ENCODE peak calls at places on chromosomes 6 and 20, in nine cellular contexts. P is fibroblast of the aortic adventitia; V is germinal center; E is H54; H is fibroblast of pulmonary artery; J is dorsolateral prefrontal cortex; B is cardiac muscle cell; O is naive thymus-derived CD8-positive, alpha-beta T cell; C is tibial nerve. X is an unnamed sample.

GRCh38 chr6:51608383-51608782 is 479.0 kb downstream of the PKHD1 start:
- DNase-seq in B (no peak), E (no peak), J (no peak), H (no peak), P (no peak), C (no peak), O (no peak), V (no peak), X (no peak)

GRCh38 chr20:33465536-33466302 is 22.2 kb upstream of the SNTA1 start:
- DNase-seq in C (no peak), J (peak), O (no peak), V (no peak), P (no peak), B (no peak), E (no peak), H (no peak), X (no peak)

GRCh38 chr6:112881828-112882227 is 534.7 kb downstream of the RFPL4B start:
- DNase-seq in C (no peak), E (no peak), P (peak), O (no peak), J (no peak), B (no peak), V (no peak), H (no peak), X (no peak)

GRCh38 chr20:7285918-7286556 is 518.6 kb downstream of the BMP2 start:
- DNase-seq in E (peak), J (peak), O (no peak), V (no peak), H (peak), C (peak), P (peak), B (peak), X (peak)

GRCh38 chr20:53903652-53903987 is 166.8 kb downstream of the BCAS1 start:
- DNase-seq in V (no peak), E (no peak), B (no peak), O (no peak), C (no peak), P (peak), J (no peak), H (no peak), X (no peak)

GRCh38 chr6:56581561-56581960 is 61.1 kb downstream of the DST start:
- DNase-seq in J (no peak), H (peak), C (no peak), P (no peak), B (no peak), O (no peak), V (no peak), E (no peak), X (no peak)

GRCh38 chr20:19672498-19672897 is 85.6 kb upstream of the RIN2 start:
- DNase-seq in B (no peak), C (no peak), P (no peak), H (no peak), V (no peak), J (no peak), E (no peak), O (no peak), X (no peak)

GRCh38 chr6:36245572-36246031 is 24.3 kb upstream of the PNPLA1 start:
- DNase-seq in P (no peak), O (peak), J (no peak), E (no peak), V (peak), C (no peak), H (no peak), B (no peak), X (no peak)

GRCh38 chr6:96787846-96788580 is 49.3 kb downstream of the GPR63 start:
- DNase-seq in C (no peak), P (no peak), V (no peak), H (no peak), B (no peak), J (no peak), O (no peak), E (no peak), X (no peak)

GRCh38 chr6:26022166-26022510 is 59.5 kb downstream of the TRIM38 start:
- DNase-seq in C (peak), P (peak), B (peak), J (peak), E (no peak), O (no peak), H (peak), V (peak), X (peak)

GRCh38 chr6:79570129-79570801 is 33.0 kb upstream of the LCA5 start:
- DNase-seq in B (peak), H (peak), P (peak), J (peak), E (peak), O (no peak), C (no peak), V (no peak), X (peak)

GRCh38 chr6:13425971-13426931 is 61.1 kb downstream of the GFOD1 start:
- DNase-seq in P (peak), B (peak), H (peak), C (no peak), O (no peak), E (peak), V (peak), J (peak), X (no peak)

GRCh38 chr6:16228043-16228442 is 10.3 kb upstream of the GMPR start:
- DNase-seq in E (no peak), H (no peak), V (no peak), B (no peak), P (no peak), O (no peak), J (no peak), C (no peak), X (no peak)

GRCh38 chr20:2799688-2800589 is 488 bp downstream of the CPXM1 start:
- DNase-seq in C (no peak), B (peak), J (no peak), P (peak), H (no peak), O (peak), E (no peak), V (peak), X (no peak)

GRCh38 chr6:56690519-56691200 is 48.0 kb upstream of the DST start:
- DNase-seq in C (no peak), J (no peak), O (no peak), E (no peak), V (no peak), B (peak), H (peak), P (peak), X (peak)

GRCh38 chr6:169190144-169190584 is 63.5 kb downstream of the THBS2 start:
- DNase-seq in V (no peak), C (peak), O (no peak), H (peak), J (no peak), B (peak), E (no peak), P (peak), X (peak)

GRCh38 chr20:33914871-33915270 is 78.8 kb upstream of the RALY start:
- DNase-seq in P (peak), O (peak), J (no peak), V (no peak), B (peak), E (peak), C (no peak), H (peak), X (no peak)

GRCh38 chr6:130018830-130019795 is 732 bp downstream of the L3MBTL3 start:
- DNase-seq in H (peak), C (peak), V (peak), J (peak), P (peak), B (peak), E (no peak), O (peak), X (peak)

GRCh38 chr6:14375940-14376339 is 258.4 kb downstream of the CD83 start:
- DNase-seq in H (no peak), V (no peak), O (no peak), E (no peak), J (no peak), P (no peak), C (no peak), B (no peak), X (no peak)

GRCh38 chr6:6960571-6961251 is 147.1 kb upstream of the RREB1 start:
- DNase-seq in H (no peak), V (no peak), P (no peak), E (no peak), O (no peak), C (no peak), J (no peak), B (no peak), X (no peak)

X was measured in fibroblast of villous mesenchyme.